ENCODE peak calls at places on chromosomes 2 and 18, in five cellular contexts. One of them, this sample, is unnamed.

GRCh38 chr2:166519391-166519962 is 25.4 kb upstream of the SCN7A start:
- DNase-seq in CD8-positive, alpha-beta T cell: no peak
- DNase-seq in NCI-H1436: no peak
- DNase-seq in HTR-8/SVneo: no peak
- DNase-seq in heart left ventricle: no peak
- DNase-seq in this sample: no peak

GRCh38 chr2:49174755-49175154 is 20.4 kb upstream of the FSHR start:
- DNase-seq in CD8-positive, alpha-beta T cell: no peak
- DNase-seq in NCI-H1436: no peak
- DNase-seq in HTR-8/SVneo: no peak
- DNase-seq in heart left ventricle: no peak
- DNase-seq in this sample: no peak

GRCh38 chr2:240817496-240818292 is 2.3 kb downstream of the KIF1A start:
- DNase-seq in CD8-positive, alpha-beta T cell: no peak
- DNase-seq in NCI-H1436: no peak
- DNase-seq in HTR-8/SVneo: no peak
- DNase-seq in heart left ventricle: no peak
- DNase-seq in this sample: no peak

GRCh38 chr2:128414351-128414750 is 95.7 kb upstream of the HS6ST1 start:
- DNase-seq in CD8-positive, alpha-beta T cell: no peak
- DNase-seq in NCI-H1436: no peak
- DNase-seq in HTR-8/SVneo: no peak
- DNase-seq in heart left ventricle: no peak
- DNase-seq in this sample: no peak

GRCh38 chr2:8457620-8458255 is 224.1 kb upstream of the ID2 start:
- DNase-seq in CD8-positive, alpha-beta T cell: peak; percentile 29
- DNase-seq in NCI-H1436: peak; percentile 23
- DNase-seq in HTR-8/SVneo: no peak
- DNase-seq in heart left ventricle: no peak
- DNase-seq in this sample: no peak

GRCh38 chr2:239779592-239779983 is 245.6 kb downstream of the NDUFA10 start:
- DNase-seq in CD8-positive, alpha-beta T cell: no peak
- DNase-seq in NCI-H1436: no peak
- DNase-seq in HTR-8/SVneo: no peak
- DNase-seq in heart left ventricle: no peak
- DNase-seq in this sample: no peak

GRCh38 chr2:238046871-238047270 is 13.9 kb upstream of the SCLY start:
- DNase-seq in CD8-positive, alpha-beta T cell: no peak
- DNase-seq in NCI-H1436: no peak
- DNase-seq in HTR-8/SVneo: no peak
- DNase-seq in heart left ventricle: no peak
- DNase-seq in this sample: no peak

GRCh38 chr2:172169611-172170010 is 66.9 kb upstream of the DLX2 start:
- DNase-seq in CD8-positive, alpha-beta T cell: no peak
- DNase-seq in NCI-H1436: no peak
- DNase-seq in HTR-8/SVneo: no peak
- DNase-seq in heart left ventricle: no peak
- DNase-seq in this sample: no peak

GRCh38 chr18:44725300-44726096 is 44.8 kb downstream of the SETBP1 start:
- DNase-seq in CD8-positive, alpha-beta T cell: peak; percentile 64
- DNase-seq in NCI-H1436: no peak
- DNase-seq in HTR-8/SVneo: no peak
- DNase-seq in heart left ventricle: peak; percentile 61
- DNase-seq in this sample: no peak

GRCh38 chr2:189492451-189492850 is 51.2 kb downstream of the WDR75 start:
- DNase-seq in CD8-positive, alpha-beta T cell: no peak
- DNase-seq in NCI-H1436: no peak
- DNase-seq in HTR-8/SVneo: no peak
- DNase-seq in heart left ventricle: no peak
- DNase-seq in this sample: no peak

GRCh38 chr18:12295389-12296086 is 12.5 kb upstream of the TUBB6 start:
- DNase-seq in CD8-positive, alpha-beta T cell: no peak
- DNase-seq in NCI-H1436: no peak
- DNase-seq in HTR-8/SVneo: peak; percentile 31
- DNase-seq in heart left ventricle: no peak
- DNase-seq in this sample: no peak

This sample was measured in HS-27A.